ENCODE peak calls at places on chromosome 11, in six cellular contexts. One of them, this sample, is unnamed.

GRCh38 chr11:2802389-2803185 is 83.0 kb downstream of the CDKN1C start:
- DNase-seq in fibroblast of lung: no peak
- DNase-seq in mammary epithelial cell: no peak
- DNase-seq in PC-9: no peak
- DNase-seq in mesenchymal stem cell: no peak
- DNase-seq in IMR-90: no peak
- DNase-seq in this sample: no peak

GRCh38 chr11:2305862-2306823 is 4.3 kb downstream of the TSPAN32 start:
- DNase-seq in mesenchymal stem cell: peak
- DNase-seq in mammary epithelial cell: no peak
- DNase-seq in PC-9: no peak
- DNase-seq in IMR-90: peak
- DNase-seq in fibroblast of lung: peak
- DNase-seq in this sample: no peak

GRCh38 chr11:127862406-127862805 is 725.0 kb downstream of the ETS1 start:
- DNase-seq in PC-9: peak
- DNase-seq in mesenchymal stem cell: no peak
- DNase-seq in mammary epithelial cell: peak
- DNase-seq in fibroblast of lung: peak
- DNase-seq in IMR-90: no peak
- DNase-seq in this sample: no peak

GRCh38 chr11:6298605-6299004 is 21.7 kb downstream of the CAVIN3 start:
- DNase-seq in IMR-90: no peak
- DNase-seq in mesenchymal stem cell: peak
- DNase-seq in PC-9: peak
- DNase-seq in fibroblast of lung: peak
- DNase-seq in mammary epithelial cell: peak
- DNase-seq in this sample: peak

GRCh38 chr11:93547028-93547427 is 3.8 kb upstream of the SMCO4 start:
- DNase-seq in IMR-90: no peak
- DNase-seq in mammary epithelial cell: no peak
- DNase-seq in fibroblast of lung: no peak
- DNase-seq in mesenchymal stem cell: no peak
- DNase-seq in PC-9: no peak
- DNase-seq in this sample: no peak

GRCh38 chr11:31808721-31809542 is 2.2 kb downstream of the PAX6 start:
- DNase-seq in IMR-90: no peak
- DNase-seq in mammary epithelial cell: no peak
- DNase-seq in fibroblast of lung: peak
- DNase-seq in PC-9: no peak
- DNase-seq in mesenchymal stem cell: no peak
- DNase-seq in this sample: peak

GRCh38 chr11:111797145-111797581 is 31.0 kb upstream of the PPP2R1B start:
- DNase-seq in mammary epithelial cell: peak
- DNase-seq in PC-9: peak
- DNase-seq in mesenchymal stem cell: no peak
- DNase-seq in IMR-90: peak
- DNase-seq in fibroblast of lung: peak
- DNase-seq in this sample: no peak

GRCh38 chr11:125939081-125939521 is 6.7 kb upstream of the VSIG10L2 start:
- DNase-seq in IMR-90: no peak
- DNase-seq in fibroblast of lung: no peak
- DNase-seq in mesenchymal stem cell: no peak
- DNase-seq in mammary epithelial cell: no peak
- DNase-seq in PC-9: no peak
- DNase-seq in this sample: no peak

GRCh38 chr11:36018967-36019596 is 75.2 kb downstream of the LDLRAD3 start:
- DNase-seq in mesenchymal stem cell: no peak
- DNase-seq in mammary epithelial cell: no peak
- DNase-seq in IMR-90: no peak
- DNase-seq in PC-9: no peak
- DNase-seq in fibroblast of lung: no peak
- DNase-seq in this sample: no peak

GRCh38 chr11:75635009-75635909 is 33.6 kb downstream of the MAP6 start:
- DNase-seq in PC-9: no peak
- DNase-seq in IMR-90: peak
- DNase-seq in mesenchymal stem cell: peak
- DNase-seq in fibroblast of lung: peak
- DNase-seq in mammary epithelial cell: no peak
- DNase-seq in this sample: peak

GRCh38 chr11:134120921-134121526 is 52.2 kb downstream of the JAM3 start:
- DNase-seq in PC-9: no peak
- DNase-seq in fibroblast of lung: peak
- DNase-seq in mesenchymal stem cell: peak
- DNase-seq in mammary epithelial cell: peak
- DNase-seq in IMR-90: peak
- DNase-seq in this sample: no peak

GRCh38 chr11:133724116-133724515 is 121.2 kb downstream of the SPATA19 start:
- DNase-seq in mammary epithelial cell: no peak
- DNase-seq in fibroblast of lung: no peak
- DNase-seq in PC-9: no peak
- DNase-seq in IMR-90: no peak
- DNase-seq in mesenchymal stem cell: no peak
- DNase-seq in this sample: no peak

GRCh38 chr11:45489281-45489906 is 176.0 kb downstream of the CHST1 start:
- DNase-seq in mesenchymal stem cell: no peak
- DNase-seq in PC-9: no peak
- DNase-seq in mammary epithelial cell: no peak
- DNase-seq in fibroblast of lung: no peak
- DNase-seq in IMR-90: no peak
- DNase-seq in this sample: no peak

GRCh38 chr11:2317354-2318050 is 15.7 kb downstream of the TSPAN32 start:
- DNase-seq in IMR-90: no peak
- DNase-seq in mammary epithelial cell: no peak
- DNase-seq in mesenchymal stem cell: no peak
- DNase-seq in PC-9: no peak
- DNase-seq in fibroblast of lung: no peak
- DNase-seq in this sample: no peak

GRCh38 chr11:69008774-69009440 is 4.1 kb downstream of the MRGPRF start:
- DNase-seq in mammary epithelial cell: peak
- DNase-seq in PC-9: peak
- DNase-seq in mesenchymal stem cell: peak
- DNase-seq in fibroblast of lung: peak
- DNase-seq in IMR-90: peak
- DNase-seq in this sample: no peak

GRCh38 chr11:14644396-14645246 is 1.0 kb downstream of the PDE3B start:
- DNase-seq in mammary epithelial cell: peak
- DNase-seq in fibroblast of lung: peak
- DNase-seq in PC-9: no peak
- DNase-seq in IMR-90: no peak
- DNase-seq in mesenchymal stem cell: peak
- DNase-seq in this sample: peak

GRCh38 chr11:44622190-44622650 is 56.8 kb downstream of the CD82 start:
- DNase-seq in mesenchymal stem cell: no peak
- DNase-seq in fibroblast of lung: no peak
- DNase-seq in PC-9: no peak
- DNase-seq in mammary epithelial cell: no peak
- DNase-seq in IMR-90: no peak
- DNase-seq in this sample: no peak

GRCh38 chr11:10401696-10402392 is 53.2 kb upstream of the AMPD3 start:
- DNase-seq in IMR-90: no peak
- DNase-seq in mammary epithelial cell: no peak
- DNase-seq in fibroblast of lung: no peak
- DNase-seq in mesenchymal stem cell: no peak
- DNase-seq in PC-9: no peak
- DNase-seq in this sample: no peak

GRCh38 chr11:708511-708910 is 2.5 kb downstream of the EPS8L2 start:
- DNase-seq in IMR-90: no peak
- DNase-seq in mesenchymal stem cell: no peak
- DNase-seq in mammary epithelial cell: no peak
- DNase-seq in PC-9: no peak
- DNase-seq in fibroblast of lung: no peak
- DNase-seq in this sample: no peak

GRCh38 chr11:101880208-101880607 is 34.6 kb upstream of the CEP126 start:
- DNase-seq in IMR-90: peak
- DNase-seq in fibroblast of lung: peak
- DNase-seq in PC-9: no peak
- DNase-seq in mammary epithelial cell: peak
- DNase-seq in mesenchymal stem cell: peak
- DNase-seq in this sample: peak

GRCh38 chr11:118521892-118522311 is 5.4 kb upstream of the TTC36 start:
- DNase-seq in fibroblast of lung: no peak
- DNase-seq in IMR-90: no peak
- DNase-seq in mesenchymal stem cell: no peak
- DNase-seq in PC-9: no peak
- DNase-seq in mammary epithelial cell: no peak
- DNase-seq in this sample: no peak

GRCh38 chr11:1830500-1831223 is 4.1 kb upstream of the SYT8 start:
- DNase-seq in mesenchymal stem cell: no peak
- DNase-seq in PC-9: peak
- DNase-seq in IMR-90: no peak
- DNase-seq in fibroblast of lung: peak
- DNase-seq in mammary epithelial cell: peak
- DNase-seq in this sample: no peak

GRCh38 chr11:117459121-117459978 is 131.7 kb downstream of the CEP164 start:
- DNase-seq in fibroblast of lung: no peak
- DNase-seq in mammary epithelial cell: no peak
- DNase-seq in PC-9: no peak
- DNase-seq in IMR-90: no peak
- DNase-seq in mesenchymal stem cell: no peak
- DNase-seq in this sample: no peak

GRCh38 chr11:66906077-66906929 is 49.4 kb downstream of the LRFN4 start:
- DNase-seq in PC-9: peak
- DNase-seq in fibroblast of lung: peak
- DNase-seq in IMR-90: peak
- DNase-seq in mesenchymal stem cell: no peak
- DNase-seq in mammary epithelial cell: peak
- DNase-seq in this sample: peak
- H2AFZ ChIP-seq in PC-9: no peak
- H2AFZ ChIP-seq in fibroblast of lung: peak
- H2AFZ ChIP-seq in IMR-90: peak
- H2AFZ ChIP-seq in mesenchymal stem cell: no peak
- H2AFZ ChIP-seq in mammary epithelial cell: peak
- H2AFZ ChIP-seq in this sample: no peak

DNA sequence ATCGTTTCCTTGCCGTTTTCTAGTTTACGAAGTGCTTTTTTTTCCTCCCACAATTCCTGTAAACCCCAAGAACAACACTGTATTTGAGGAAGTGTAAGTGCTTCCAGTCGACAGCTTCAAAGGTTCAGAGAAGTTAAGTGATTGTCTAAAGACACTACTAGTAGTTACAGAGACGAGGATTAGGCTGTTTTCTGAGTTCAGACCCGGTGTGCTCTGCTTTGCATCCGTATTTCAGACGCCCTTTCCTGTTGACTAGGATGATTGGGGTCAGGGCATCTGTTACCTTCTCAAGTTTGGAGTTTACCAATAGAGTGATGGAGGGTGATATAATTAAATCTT is 430 bp downstream of the CLP1 start:
- DNase-seq in fibroblast of lung: no peak
- DNase-seq in mesenchymal stem cell: peak
- DNase-seq in PC-9: no peak
- DNase-seq in mammary epithelial cell: no peak
- DNase-seq in IMR-90: no peak
- DNase-seq in this sample: peak
- H2AFZ ChIP-seq in fibroblast of lung: peak
- H2AFZ ChIP-seq in mesenchymal stem cell: no peak
- H2AFZ ChIP-seq in PC-9: peak
- H2AFZ ChIP-seq in mammary epithelial cell: peak
- H2AFZ ChIP-seq in IMR-90: peak
- H2AFZ ChIP-seq in this sample: peak

DNA sequence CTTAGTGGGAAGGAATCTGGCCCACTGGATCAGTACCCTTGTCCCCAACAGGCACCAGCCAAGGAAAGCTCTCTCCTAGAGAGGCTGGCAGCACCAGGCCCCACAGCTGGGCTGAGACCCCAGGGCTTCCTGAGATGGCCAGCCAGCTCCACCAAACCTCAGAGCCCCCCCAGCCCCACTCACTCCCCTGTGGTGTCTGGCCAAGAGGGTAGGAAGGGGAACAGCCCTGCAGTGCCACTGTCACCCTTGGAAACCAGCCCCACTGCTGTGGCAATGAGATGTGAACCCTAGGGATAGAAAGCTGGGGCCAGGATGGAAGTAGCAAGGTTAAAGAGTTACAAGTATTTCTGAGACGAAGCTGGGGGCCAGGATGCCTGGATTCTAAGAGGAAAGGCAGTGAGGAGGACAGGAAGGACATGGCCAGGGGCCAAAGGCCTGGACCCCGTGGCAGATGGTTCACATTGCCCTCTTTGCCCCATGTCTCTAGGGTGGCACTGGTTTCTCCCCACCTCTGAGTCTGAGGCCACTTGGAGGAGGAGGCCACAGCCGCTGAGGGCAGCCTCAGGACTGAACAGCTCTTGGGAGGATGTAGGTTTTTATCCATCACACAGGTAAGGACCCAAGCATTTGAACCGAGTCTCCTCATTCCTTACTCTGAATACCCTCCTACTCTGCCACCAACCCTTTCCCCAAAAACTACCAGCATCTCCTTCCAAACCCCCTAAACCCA is 28.8 kb downstream of the NRXN2 start:
- DNase-seq in mesenchymal stem cell: no peak
- DNase-seq in mammary epithelial cell: no peak
- DNase-seq in IMR-90: no peak
- DNase-seq in fibroblast of lung: no peak
- DNase-seq in PC-9: no peak
- DNase-seq in this sample: no peak
- H2AFZ ChIP-seq in mesenchymal stem cell: no peak
- H2AFZ ChIP-seq in mammary epithelial cell: no peak
- H2AFZ ChIP-seq in IMR-90: no peak
- H2AFZ ChIP-seq in fibroblast of lung: no peak
- H2AFZ ChIP-seq in PC-9: no peak
- H2AFZ ChIP-seq in this sample: no peak

GRCh38 chr11:86274999-86275398 is 27.0 kb upstream of the HIKESHI start:
- DNase-seq in IMR-90: no peak
- DNase-seq in PC-9: no peak
- DNase-seq in mammary epithelial cell: no peak
- DNase-seq in mesenchymal stem cell: no peak
- DNase-seq in fibroblast of lung: no peak
- DNase-seq in this sample: no peak

GRCh38 chr11:86275493-86276370 is 26.3 kb upstream of the HIKESHI start:
- DNase-seq in IMR-90: no peak
- DNase-seq in fibroblast of lung: no peak
- DNase-seq in mesenchymal stem cell: no peak
- DNase-seq in mammary epithelial cell: no peak
- DNase-seq in PC-9: no peak
- DNase-seq in this sample: no peak

GRCh38 chr11:86277741-86278140 is 24.3 kb upstream of the HIKESHI start:
- DNase-seq in IMR-90: peak
- DNase-seq in mammary epithelial cell: no peak
- DNase-seq in fibroblast of lung: no peak
- DNase-seq in mesenchymal stem cell: no peak
- DNase-seq in PC-9: no peak
- DNase-seq in this sample: no peak

GRCh38 chr11:86278226-86278625 is 23.8 kb upstream of the HIKESHI start:
- DNase-seq in mammary epithelial cell: no peak
- DNase-seq in IMR-90: peak
- DNase-seq in PC-9: no peak
- DNase-seq in fibroblast of lung: no peak
- DNase-seq in mesenchymal stem cell: peak
- DNase-seq in this sample: no peak

GRCh38 chr11:86279713-86280112 is 22.3 kb upstream of the HIKESHI start:
- DNase-seq in PC-9: no peak
- DNase-seq in fibroblast of lung: no peak
- DNase-seq in mammary epithelial cell: no peak
- DNase-seq in IMR-90: no peak
- DNase-seq in mesenchymal stem cell: no peak
- DNase-seq in this sample: no peak
- H2AFZ ChIP-seq in PC-9: no peak
- H2AFZ ChIP-seq in fibroblast of lung: no peak
- H2AFZ ChIP-seq in mammary epithelial cell: no peak
- H2AFZ ChIP-seq in IMR-90: no peak
- H2AFZ ChIP-seq in mesenchymal stem cell: no peak
- H2AFZ ChIP-seq in this sample: no peak